ENCODE peak calls at places on chromosomes 6 and 20, in eight cellular contexts. K is psoas muscle, L is ovary, Y is neural progenitor cell, R is tibial artery, X is brain microvascular endothelial cell, S is gastrocnemius medialis, M is aorta. V is an unnamed sample. For H3K36me3, the result is how much of the 10 kb centered on the place peaks cover.

GRCh38 chr20:46230811-46231282 is 77.5 kb downstream of the CDH22 start:
- DNase-seq in X (peak), R (no peak), Y (peak), L (no peak), K (no peak), S (no peak), M (no peak), V (no peak)

GRCh38 chr20:62360854-62361798 is 6.0 kb downstream of the LAMA5 start:
- DNase-seq in S (no peak), L (peak), X (no peak), Y (no peak), R (no peak), M (peak), K (peak), V (no peak)

GRCh38 chr6:81766482-81767069 is 14.1 kb upstream of the TENT5A start:
- DNase-seq in L (no peak), R (no peak), Y (no peak), M (no peak), X (peak), S (no peak), K (no peak), V (peak)

GRCh38 chr20:62633571-62634329 is 8.6 kb upstream of the SLCO4A1 start:
- DNase-seq in X (no peak), L (no peak), R (no peak), M (no peak), Y (no peak), S (no peak), K (no peak), V (no peak)

GRCh38 chr20:31707994-31708744 is 14.5 kb downstream of the BCL2L1 start:
- DNase-seq in S (peak), X (no peak), R (peak), L (no peak), M (no peak), Y (no peak), K (peak), V (no peak)

GRCh38 chr6:15662246-15663056 is at the start of gene DTNBP1:
- DNase-seq in L (peak), S (peak), X (peak), Y (peak), M (peak), R (peak), K (peak), V (peak)

GRCh38 chr20:47196091-47197081 is 160.1 kb downstream of the ZMYND8 start:
- DNase-seq in S (peak), K (peak), X (peak), Y (peak), M (peak), L (peak), R (peak), V (peak)

GRCh38 chr20:46308258-46309157 is at the start of gene CDH22:
- DNase-seq in S (peak), M (no peak), L (peak), R (no peak), Y (peak), X (no peak), K (peak), V (no peak)

GRCh38 chr6:85462673-85463072 is 12.8 kb downstream of the NT5E start:
- DNase-seq in M (no peak), X (no peak), R (no peak), Y (no peak), L (no peak), S (no peak), K (no peak), V (no peak)

GRCh38 chr6:99467509-99468106 is 42.5 kb upstream of the PNISR start:
- DNase-seq in L (no peak), Y (peak), M (no peak), X (no peak), S (no peak), K (no peak), R (no peak), V (no peak)
- H3K36me3 ChIP-seq in L (under half), Y (under half), M (under half), X (under half), S (under half), K (under half), R (under half), V (under half)

GRCh38 chr6:121619013-121619412 is 183.6 kb downstream of the GJA1 start:
- DNase-seq in R (no peak), X (no peak), S (no peak), M (no peak), K (no peak), Y (peak), L (no peak), V (no peak)

GRCh38 chr6:121615493-121615892 is 180.0 kb downstream of the GJA1 start:
- DNase-seq in Y (no peak), K (no peak), X (no peak), S (no peak), L (no peak), R (no peak), M (no peak), V (no peak)

GRCh38 chr6:121620002-121620740 is 184.7 kb downstream of the GJA1 start:
- DNase-seq in Y (no peak), X (no peak), K (no peak), M (no peak), R (no peak), L (no peak), S (no peak), V (no peak)

GRCh38 chr6:121616411-121616810 is 181.0 kb downstream of the GJA1 start:
- DNase-seq in L (no peak), Y (no peak), S (no peak), R (no peak), M (no peak), X (no peak), K (no peak), V (no peak)

DNA sequence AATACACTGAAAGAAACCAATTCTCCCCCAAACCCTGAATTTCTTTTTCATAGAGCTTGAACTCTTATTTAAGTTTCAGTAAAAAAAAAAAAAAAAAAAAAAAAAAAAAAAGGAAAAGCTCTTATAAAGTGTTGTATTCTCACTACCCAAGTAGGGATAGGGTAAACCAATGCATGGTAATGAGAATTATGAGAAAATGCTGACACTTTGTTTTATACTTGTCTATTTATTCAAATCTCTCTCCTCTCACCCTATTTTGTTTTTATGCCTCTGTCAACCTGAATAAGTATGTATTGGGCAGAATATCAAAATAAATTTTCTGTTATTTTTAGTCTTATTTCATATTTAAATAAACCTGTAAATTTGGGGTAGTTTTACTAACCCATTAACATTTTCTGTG is 181.9 kb downstream of the GJA1 start:
- DNase-seq in Y (no peak), S (no peak), X (no peak), M (no peak), L (no peak), R (no peak), K (no peak), V (no peak)
- H3K27ac ChIP-seq in Y (no peak), S (no peak), X (no peak), M (no peak), L (no peak), R (no peak), K (no peak), V (no peak)

DNA sequence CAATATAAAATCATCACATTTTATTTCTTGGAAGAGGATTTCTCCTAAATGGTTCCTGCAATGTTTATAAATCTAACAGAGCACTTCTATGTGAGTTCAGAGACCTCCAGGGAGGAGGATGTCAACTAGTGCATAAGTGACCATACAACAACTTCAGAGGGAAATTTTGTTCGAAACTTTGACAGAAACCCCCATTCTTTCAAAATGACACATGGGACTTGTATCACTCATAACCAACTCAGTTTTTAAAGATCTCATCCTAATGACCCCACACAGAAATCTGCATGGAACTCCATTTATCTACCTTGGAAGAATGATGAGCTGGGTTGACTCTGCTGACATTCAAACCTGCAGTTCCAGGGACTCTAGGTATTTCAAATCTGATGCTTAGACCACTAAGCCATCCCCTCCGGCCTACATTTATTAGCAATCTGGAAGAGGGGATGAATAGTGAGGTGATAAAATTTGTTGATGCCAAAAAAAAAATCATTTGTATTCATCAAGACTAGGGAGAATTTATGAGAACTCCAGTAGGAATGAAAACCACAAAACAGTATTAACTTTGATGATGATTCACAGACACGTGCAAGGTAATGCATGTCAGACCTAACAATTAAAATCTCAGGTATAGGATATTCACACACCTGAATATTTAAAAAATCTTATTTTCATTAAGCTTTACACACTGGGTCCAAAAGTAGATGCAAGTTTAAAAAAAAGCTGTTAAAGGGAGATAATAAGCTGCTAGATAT is 153.0 kb downstream of the REV3L start:
- DNase-seq in L (no peak), S (no peak), M (no peak), R (no peak), X (no peak), Y (no peak), K (no peak), V (no peak)
- H3K36me3 ChIP-seq in L (under half), S (half or more), M (under half), R (half or more), X (under half), Y (under half), K (half or more), V (under half)

GRCh38 chr20:4844766-4845465 is 123.2 kb downstream of the PRND start:
- DNase-seq in R (no peak), K (no peak), Y (no peak), X (no peak), L (no peak), S (no peak), M (no peak), V (no peak)

GRCh38 chr20:4844325-4844724 is 122.6 kb downstream of the PRND start:
- DNase-seq in X (no peak), Y (no peak), R (no peak), M (no peak), S (no peak), K (no peak), L (no peak), V (no peak)

GRCh38 chr20:4853004-4853403 is 131.3 kb downstream of the PRND start:
- DNase-seq in L (no peak), S (no peak), K (no peak), R (no peak), X (no peak), Y (no peak), M (no peak), V (no peak)

GRCh38 chr20:4850960-4851359 is 129.3 kb downstream of the PRND start:
- DNase-seq in K (no peak), S (no peak), Y (no peak), M (no peak), L (no peak), R (no peak), X (no peak), V (no peak)

DNA sequence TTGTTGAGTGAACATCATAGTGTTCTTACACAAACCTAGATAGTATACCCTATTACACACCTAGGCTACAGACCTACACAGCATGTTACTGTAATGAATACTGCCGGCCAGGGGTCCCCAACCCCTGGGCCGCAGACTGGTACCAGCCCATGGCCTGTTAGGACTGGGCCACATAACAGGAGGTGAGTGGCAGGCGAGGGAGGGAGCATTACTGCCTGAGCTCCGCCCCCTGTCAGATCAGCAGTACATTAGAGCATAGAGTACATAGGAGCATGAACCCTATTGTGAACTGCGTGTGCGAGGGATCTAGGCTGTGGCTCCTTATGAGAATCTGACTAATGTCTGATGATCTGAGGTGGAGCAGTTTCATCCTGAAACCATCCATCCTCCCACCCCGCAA is 126.3 kb downstream of the PRND start:
- DNase-seq in Y (no peak), R (no peak), S (no peak), L (no peak), M (no peak), K (no peak), X (no peak), V (no peak)
- H3K27ac ChIP-seq in Y (no peak), R (no peak), S (no peak), L (no peak), M (no peak), K (no peak), X (no peak), V (no peak)

GRCh38 chr6:163828038-163828790 is 413.7 kb downstream of the QKI start:
- DNase-seq in X (no peak), M (peak), Y (peak), S (peak), K (peak), L (no peak), R (peak), V (no peak)
- H3K36me3 ChIP-seq in X (under half), M (under half), Y (under half), S (under half), K (under half), L (under half), R (under half), V (under half)

GRCh38 chr20:55255016-55255415 is 750.3 kb downstream of the CBLN4 start:
- DNase-seq in L (no peak), S (no peak), K (no peak), X (no peak), M (no peak), R (no peak), Y (no peak), V (no peak)

GRCh38 chr20:55253765-55254164 is 751.6 kb downstream of the CBLN4 start:
- DNase-seq in M (no peak), R (no peak), L (no peak), K (no peak), S (no peak), Y (no peak), X (peak), V (no peak)

GRCh38 chr20:55251170-55251569 is 754.1 kb downstream of the CBLN4 start:
- DNase-seq in K (no peak), Y (no peak), M (no peak), L (no peak), S (no peak), R (no peak), X (no peak), V (no peak)

GRCh38 chr20:55252525-55252924 is 752.8 kb downstream of the CBLN4 start:
- DNase-seq in S (no peak), Y (no peak), K (no peak), R (no peak), X (no peak), M (no peak), L (no peak), V (no peak)
- H3K27ac ChIP-seq in S (no peak), Y (no peak), K (no peak), R (peak), X (no peak), M (no peak), L (no peak), V (peak)

DNA sequence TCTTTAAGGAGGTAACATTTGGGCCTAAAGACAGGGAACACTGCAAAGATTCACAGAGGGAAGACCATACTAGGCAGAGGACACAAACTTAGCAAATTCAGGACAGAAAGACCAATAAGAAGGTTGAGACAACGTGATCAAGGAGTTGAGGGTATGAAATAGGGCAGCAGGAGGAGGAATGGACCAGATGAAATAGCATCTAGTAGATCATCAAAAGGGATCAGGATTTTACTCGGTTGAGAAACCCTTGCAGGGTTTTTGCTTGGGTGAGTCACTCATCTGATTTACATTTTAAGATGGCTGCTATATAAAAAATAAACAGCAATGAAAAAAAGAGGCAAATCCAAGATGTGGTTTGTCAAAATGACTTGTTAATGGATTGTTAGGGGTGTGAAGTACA is 4.7 kb downstream of the BCLAF1 start:
- DNase-seq in R (no peak), K (no peak), Y (no peak), L (no peak), S (no peak), X (no peak), M (no peak), V (no peak)
- H3K36me3 ChIP-seq in R (under half), K (under half), Y (under half), L (under half), S (under half), X (under half), M (under half), V (under half)

V was measured in lung.